ENCODE peak calls at places on chromosomes 11 and 22, in six cellular contexts. H is heart left ventricle, U is astrocyte, L is stomach, W is left ventricle myocardium inferior, Q is A549. P is an unnamed sample.

GRCh38 chr22:31022516-31022915 is 53.5 kb downstream of the TUG1 start:
- DNase-seq in H (no peak), U (no peak), L (no peak), W (no peak), Q (no peak), P (no peak)

GRCh38 chr11:103959279-103959930 is 77.0 kb upstream of the DDI1 start:
- DNase-seq in H (no peak), U (peak; percentile 73), L (no peak), W (no peak), Q (peak; percentile 39), P (no peak)

GRCh38 chr11:121035169-121035755 is 11.4 kb downstream of the TBCEL start:
- DNase-seq in H (no peak), U (no peak), L (no peak), W (no peak), Q (no peak), P (no peak)

GRCh38 chr11:112538529-112538928 is 277.9 kb upstream of the PLET1 start:
- DNase-seq in H (no peak), U (no peak), L (no peak), W (no peak), Q (no peak), P (no peak)

GRCh38 chr11:80309301-80309700 is 868.5 kb upstream of the TENM4 start:
- DNase-seq in H (no peak), U (no peak), L (no peak), W (no peak), Q (no peak), P (no peak)

GRCh38 chr11:4019891-4020290 is 74.7 kb upstream of the RRM1 start:
- DNase-seq in H (no peak), U (no peak), L (no peak), W (no peak), Q (no peak), P (no peak)

GRCh38 chr11:95076416-95076815 is 9.7 kb downstream of the SRSF8 start:
- DNase-seq in H (no peak), U (peak; percentile 84), L (peak; percentile 67), W (no peak), Q (peak; percentile 25), P (no peak)

GRCh38 chr11:8034604-8035224 is 46.3 kb upstream of the TUB start:
- DNase-seq in H (no peak), U (no peak), L (no peak), W (no peak), Q (no peak), P (no peak)

GRCh38 chr11:123364145-123364544 is 65.9 kb upstream of the GRAMD1B start:
- DNase-seq in H (no peak), U (no peak), L (no peak), W (no peak), Q (no peak), P (no peak)

GRCh38 chr11:69950120-69950519 is 128.0 kb upstream of the ANO1 start:
- DNase-seq in H (no peak), U (no peak), L (no peak), W (no peak), Q (peak; percentile 68), P (no peak)

GRCh38 chr22:35873426-35873825 is 155.2 kb downstream of the RBFOX2 start:
- DNase-seq in H (no peak), U (no peak), L (no peak), W (no peak), Q (no peak), P (no peak)

GRCh38 chr11:94134651-94135512 is 6.2 kb downstream of the PANX1 start:
- DNase-seq in H (peak; percentile 76), U (peak; percentile 94), L (peak; percentile 64), W (peak; percentile 73), Q (no peak), P (no peak)

GRCh38 chr11:10487002-10487647 is 32.1 kb downstream of the AMPD3 start:
- DNase-seq in H (no peak), U (no peak), L (no peak), W (no peak), Q (no peak), P (no peak)

GRCh38 chr22:45830531-45831245 is 146.3 kb downstream of the WNT7B start:
- DNase-seq in H (no peak), U (peak; percentile 77), L (no peak), W (no peak), Q (peak; percentile 48), P (no peak)

GRCh38 chr11:15871904-15872303 is 484.4 kb downstream of the SOX6 start:
- DNase-seq in H (no peak), U (no peak), L (no peak), W (no peak), Q (no peak), P (no peak)

GRCh38 chr11:10743354-10744035 is 7.6 kb upstream of the CTR9 start:
- DNase-seq in H (no peak), U (no peak), L (no peak), W (no peak), Q (no peak), P (peak; percentile 26)

GRCh38 chr11:44709281-44709562 is 17.5 kb upstream of the TSPAN18 start:
- DNase-seq in H (no peak), U (peak; percentile 31), L (no peak), W (no peak), Q (no peak), P (no peak)

GRCh38 chr11:102172127-102172848 is 62.0 kb downstream of the YAP1 start:
- DNase-seq in H (no peak), U (peak; percentile 57), L (no peak), W (no peak), Q (no peak), P (no peak)

GRCh38 chr11:97463891-97464290 is 1074.1 kb downstream of the JRKL start:
- DNase-seq in H (no peak), U (no peak), L (no peak), W (no peak), Q (no peak), P (no peak)

GRCh38 chr11:118622376-118623290 is 15.2 kb downstream of the PHLDB1 start:
- DNase-seq in H (peak; percentile 68), U (peak; percentile 85), L (no peak), W (peak; percentile 62), Q (peak; percentile 74), P (no peak)

GRCh38 chr11:112227002-112227401 is 774 bp downstream of the PTS start:
- DNase-seq in H (no peak), U (peak; percentile 40), L (no peak), W (no peak), Q (peak; percentile 13), P (no peak)

GRCh38 chr11:94417386-94417987 is 16.3 kb upstream of the GPR83 start:
- DNase-seq in H (no peak), U (peak; percentile 25), L (no peak), W (no peak), Q (peak; percentile 28), P (no peak)

GRCh38 chr11:99687320-99687719 is 666.6 kb downstream of the CNTN5 start:
- DNase-seq in H (no peak), U (no peak), L (no peak), W (no peak), Q (no peak), P (no peak)

GRCh38 chr11:133927690-133928627 is 28.8 kb downstream of the IGSF9B start:
- DNase-seq in H (peak; percentile 56), U (peak; percentile 30), L (peak; percentile 73), W (peak; percentile 59), Q (peak; percentile 59), P (peak; percentile 39)

GRCh38 chr11:128906185-128907065 is 15.3 kb downstream of the KCNJ5 start:
- DNase-seq in H (no peak), U (no peak), L (no peak), W (no peak), Q (no peak), P (no peak)

GRCh38 chr11:75319035-75319877 is 32.2 kb downstream of the ARRB1 start:
- DNase-seq in H (no peak), U (peak; percentile 26), L (peak; percentile 80), W (no peak), Q (no peak), P (no peak)

GRCh38 chr11:76577199-76577920 is 93.2 kb downstream of the LRRC32 start:
- DNase-seq in H (peak; percentile 87), U (peak; percentile 72), L (no peak), W (peak; percentile 84), Q (peak; percentile 58), P (no peak)

DNA sequence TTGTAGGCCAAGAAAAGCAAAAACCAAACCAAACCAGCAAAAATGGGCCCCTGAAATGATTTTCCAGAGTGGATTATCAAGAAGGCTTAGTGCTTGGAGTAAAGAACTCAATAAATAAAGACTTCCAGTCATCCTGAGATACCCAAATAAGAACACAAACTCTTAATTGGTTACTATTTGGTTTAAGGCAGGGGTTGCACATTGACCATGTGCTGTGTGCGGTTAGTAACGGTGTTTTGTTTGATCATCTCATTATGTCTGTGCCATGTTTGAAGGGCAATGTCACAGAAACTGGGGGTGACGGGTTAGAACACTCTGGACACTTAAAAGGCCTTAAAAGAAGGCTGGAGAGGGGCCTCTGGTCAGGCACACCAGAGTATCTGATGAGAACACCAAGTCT is 9.7 kb upstream of the MICAL3 start:
- DNase-seq in H (no peak), U (no peak), L (no peak), W (no peak), Q (no peak), P (no peak)
- H3K27ac ChIP-seq in H (peak overlapping the region; percentile 9), U (no peak overlapping the region), L (peak overlapping the region; percentile 47), W (peak overlapping the region; percentile 56), Q (peak overlapping the region; percentile 85), P (no peak overlapping the region)

GRCh38 chr22:46931881-46932280 is 169.4 kb downstream of the TBC1D22A start:
- DNase-seq in H (no peak), U (peak; percentile 87), L (no peak), W (no peak), Q (no peak), P (no peak)

GRCh38 chr22:46933040-46933439 is 170.6 kb downstream of the TBC1D22A start:
- DNase-seq in H (no peak), U (no peak), L (no peak), W (no peak), Q (no peak), P (no peak)

GRCh38 chr22:46931414-46931813 is 169.0 kb downstream of the TBC1D22A start:
- DNase-seq in H (no peak), U (peak; percentile 53), L (no peak), W (no peak), Q (peak; percentile 31), P (no peak)

GRCh38 chr22:46929046-46929688 is 166.7 kb downstream of the TBC1D22A start:
- DNase-seq in H (no peak), U (peak; percentile 24), L (no peak), W (no peak), Q (no peak), P (no peak)

GRCh38 chr22:46929689-46930225 is 167.3 kb downstream of the TBC1D22A start:
- DNase-seq in H (no peak), U (no peak), L (no peak), W (no peak), Q (no peak), P (no peak)
- H3K27ac ChIP-seq in H (no peak overlapping the region), U (no peak overlapping the region), L (no peak overlapping the region), W (no peak overlapping the region), Q (no peak overlapping the region), P (no peak overlapping the region)

DNA sequence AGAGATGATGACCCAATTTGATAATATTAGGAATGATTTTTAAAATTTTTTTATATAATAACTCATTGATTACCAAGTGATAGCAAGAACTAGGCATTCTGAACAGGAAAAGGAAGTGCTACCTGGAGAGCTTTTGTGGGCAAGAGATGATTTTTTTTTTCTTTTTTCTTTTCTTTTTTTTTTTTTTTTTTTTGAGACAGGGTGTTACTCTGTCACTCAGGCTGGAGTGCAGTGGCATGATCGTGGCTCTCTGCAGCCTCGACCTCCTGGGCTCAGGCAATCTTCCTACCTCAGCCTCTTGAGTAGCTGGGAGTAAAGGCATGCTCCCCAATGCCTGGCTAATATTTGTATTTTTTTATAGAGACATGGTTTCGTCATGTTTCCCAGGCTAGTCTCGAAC is 40.4 kb downstream of the TNRC6B start:
- DNase-seq in H (no peak), U (no peak), L (no peak), W (no peak), Q (no peak), P (no peak)
- H3K27ac ChIP-seq in H (no peak overlapping the region), U (no peak overlapping the region), L (peak overlapping the region; percentile 55), W (no peak overlapping the region), Q (no peak overlapping the region), P (peak overlapping the region; percentile 60)

GRCh38 chr22:20198527-20199319 is 47.9 kb upstream of the CCDC188 start:
- DNase-seq in H (no peak), U (no peak), L (no peak), W (no peak), Q (no peak), P (no peak)
- H3K27ac ChIP-seq in H (no peak overlapping the region), U (no peak overlapping the region), L (no peak overlapping the region), W (no peak overlapping the region), Q (no peak overlapping the region), P (no peak overlapping the region)

P was measured in effector memory CD4-positive, alpha-beta T cell.